ENCODE peak calls at places on chromosome 1, in ten cellular contexts. One of them, this sample, is unnamed.

GRCh38 chr1:42753070-42753469 is 13.0 kb upstream of the CLDN19 start:
- DNase-seq in mucosa of descending colon: no peak
- DNase-seq in body of pancreas: no peak
- DNase-seq in K562: no peak
- DNase-seq in lower lobe of right lung: no peak
- DNase-seq in GM12865: no peak
- DNase-seq in esophagus muscularis mucosa: no peak
- DNase-seq in stomach: no peak
- DNase-seq in PC-9: no peak
- DNase-seq in pancreas: no peak
- DNase-seq in this sample: peak

GRCh38 chr1:159170639-159171038 is 776 bp upstream of the CADM3 start:
- DNase-seq in mucosa of descending colon: no peak
- DNase-seq in K562: no peak
- DNase-seq in stomach: no peak
- DNase-seq in lower lobe of right lung: no peak
- DNase-seq in PC-9: no peak
- DNase-seq in GM12865: no peak
- DNase-seq in esophagus muscularis mucosa: no peak
- DNase-seq in body of pancreas: no peak
- DNase-seq in pancreas: no peak
- DNase-seq in this sample: no peak

GRCh38 chr1:2232255-2232915 is 4.3 kb downstream of the SKI start:
- DNase-seq in PC-9: no peak
- DNase-seq in body of pancreas: no peak
- DNase-seq in K562: no peak
- DNase-seq in lower lobe of right lung: peak
- DNase-seq in GM12865: no peak
- DNase-seq in pancreas: no peak
- DNase-seq in mucosa of descending colon: no peak
- DNase-seq in stomach: no peak
- DNase-seq in esophagus muscularis mucosa: no peak
- DNase-seq in this sample: no peak

GRCh38 chr1:174998569-174999215 is 1.1 kb upstream of the CACYBP start:
- DNase-seq in esophagus muscularis mucosa: no peak
- DNase-seq in mucosa of descending colon: peak
- DNase-seq in pancreas: peak
- DNase-seq in stomach: peak
- DNase-seq in K562: peak
- DNase-seq in GM12865: peak
- DNase-seq in PC-9: peak
- DNase-seq in lower lobe of right lung: no peak
- DNase-seq in body of pancreas: peak
- DNase-seq in this sample: no peak

GRCh38 chr1:171913385-171913784 is 72.1 kb downstream of the DNM3 start:
- DNase-seq in lower lobe of right lung: no peak
- DNase-seq in K562: no peak
- DNase-seq in pancreas: peak
- DNase-seq in GM12865: no peak
- DNase-seq in stomach: no peak
- DNase-seq in mucosa of descending colon: peak
- DNase-seq in esophagus muscularis mucosa: no peak
- DNase-seq in PC-9: no peak
- DNase-seq in body of pancreas: peak
- DNase-seq in this sample: no peak

GRCh38 chr1:4268890-4269286 is 368.8 kb upstream of the C1orf174 start:
- DNase-seq in lower lobe of right lung: no peak
- DNase-seq in body of pancreas: no peak
- DNase-seq in pancreas: no peak
- DNase-seq in PC-9: no peak
- DNase-seq in stomach: no peak
- DNase-seq in K562: no peak
- DNase-seq in esophagus muscularis mucosa: peak
- DNase-seq in GM12865: no peak
- DNase-seq in mucosa of descending colon: no peak
- DNase-seq in this sample: no peak

GRCh38 chr1:5640845-5641244 is 351.4 kb downstream of the NPHP4 start:
- DNase-seq in pancreas: no peak
- DNase-seq in PC-9: no peak
- DNase-seq in K562: peak
- DNase-seq in lower lobe of right lung: no peak
- DNase-seq in mucosa of descending colon: no peak
- DNase-seq in GM12865: peak
- DNase-seq in body of pancreas: no peak
- DNase-seq in esophagus muscularis mucosa: no peak
- DNase-seq in stomach: peak
- DNase-seq in this sample: no peak

GRCh38 chr1:94721240-94721639 is 98.9 kb upstream of the SLC44A3 start:
- DNase-seq in GM12865: peak
- DNase-seq in body of pancreas: no peak
- DNase-seq in esophagus muscularis mucosa: no peak
- DNase-seq in pancreas: no peak
- DNase-seq in stomach: no peak
- DNase-seq in K562: no peak
- DNase-seq in PC-9: no peak
- DNase-seq in mucosa of descending colon: no peak
- DNase-seq in lower lobe of right lung: no peak
- DNase-seq in this sample: no peak

GRCh38 chr1:155125511-155125945 is 2.1 kb upstream of the EFNA1 start:
- DNase-seq in GM12865: no peak
- DNase-seq in body of pancreas: no peak
- DNase-seq in stomach: no peak
- DNase-seq in K562: no peak
- DNase-seq in lower lobe of right lung: no peak
- DNase-seq in esophagus muscularis mucosa: no peak
- DNase-seq in pancreas: no peak
- DNase-seq in mucosa of descending colon: no peak
- DNase-seq in PC-9: no peak
- DNase-seq in this sample: no peak
- H3K4me3 ChIP-seq in GM12865: no peak
- H3K4me3 ChIP-seq in body of pancreas: no peak
- H3K4me3 ChIP-seq in stomach: no peak
- H3K4me3 ChIP-seq in K562: no peak
- H3K4me3 ChIP-seq in lower lobe of right lung: no peak
- H3K4me3 ChIP-seq in esophagus muscularis mucosa: no peak
- H3K4me3 ChIP-seq in pancreas: no peak
- H3K4me3 ChIP-seq in mucosa of descending colon: no peak
- H3K4me3 ChIP-seq in PC-9: no peak
- H3K4me3 ChIP-seq in this sample: no peak

GRCh38 chr1:234427950-234428646 is 50.9 kb downstream of the TARBP1 start:
- DNase-seq in lower lobe of right lung: no peak
- DNase-seq in esophagus muscularis mucosa: no peak
- DNase-seq in GM12865: no peak
- DNase-seq in body of pancreas: no peak
- DNase-seq in stomach: no peak
- DNase-seq in pancreas: no peak
- DNase-seq in mucosa of descending colon: no peak
- DNase-seq in PC-9: no peak
- DNase-seq in K562: no peak
- DNase-seq in this sample: no peak

GRCh38 chr1:234431255-234431654 is 47.7 kb downstream of the TARBP1 start:
- DNase-seq in pancreas: no peak
- DNase-seq in mucosa of descending colon: no peak
- DNase-seq in GM12865: no peak
- DNase-seq in lower lobe of right lung: no peak
- DNase-seq in stomach: no peak
- DNase-seq in body of pancreas: no peak
- DNase-seq in PC-9: no peak
- DNase-seq in esophagus muscularis mucosa: no peak
- DNase-seq in K562: no peak
- DNase-seq in this sample: no peak

GRCh38 chr1:234433563-234434285 is 45.3 kb downstream of the TARBP1 start:
- DNase-seq in stomach: no peak
- DNase-seq in body of pancreas: no peak
- DNase-seq in GM12865: peak
- DNase-seq in lower lobe of right lung: no peak
- DNase-seq in PC-9: peak
- DNase-seq in esophagus muscularis mucosa: no peak
- DNase-seq in mucosa of descending colon: no peak
- DNase-seq in K562: peak
- DNase-seq in pancreas: no peak
- DNase-seq in this sample: peak

GRCh38 chr1:234430691-234431090 is 48.3 kb downstream of the TARBP1 start:
- DNase-seq in body of pancreas: no peak
- DNase-seq in mucosa of descending colon: no peak
- DNase-seq in esophagus muscularis mucosa: no peak
- DNase-seq in GM12865: no peak
- DNase-seq in stomach: no peak
- DNase-seq in pancreas: no peak
- DNase-seq in PC-9: no peak
- DNase-seq in K562: no peak
- DNase-seq in lower lobe of right lung: no peak
- DNase-seq in this sample: no peak

GRCh38 chr1:234429434-234429806 is 49.6 kb downstream of the TARBP1 start:
- DNase-seq in esophagus muscularis mucosa: no peak
- DNase-seq in lower lobe of right lung: no peak
- DNase-seq in PC-9: no peak
- DNase-seq in body of pancreas: no peak
- DNase-seq in mucosa of descending colon: no peak
- DNase-seq in pancreas: no peak
- DNase-seq in stomach: no peak
- DNase-seq in GM12865: no peak
- DNase-seq in K562: no peak
- DNase-seq in this sample: no peak
- TF ChIP-seq CTCF in esophagus muscularis mucosa: no peak
- TF ChIP-seq CTCF in lower lobe of right lung: no peak
- TF ChIP-seq CTCF in PC-9: no peak
- TF ChIP-seq CTCF in body of pancreas: no peak
- TF ChIP-seq CTCF in mucosa of descending colon: no peak
- TF ChIP-seq CTCF in pancreas: no peak
- TF ChIP-seq CTCF in stomach: no peak
- TF ChIP-seq CTCF in GM12865: no peak
- TF ChIP-seq CTCF in K562: no peak
- TF ChIP-seq CTCF in this sample: no peak

DNA sequence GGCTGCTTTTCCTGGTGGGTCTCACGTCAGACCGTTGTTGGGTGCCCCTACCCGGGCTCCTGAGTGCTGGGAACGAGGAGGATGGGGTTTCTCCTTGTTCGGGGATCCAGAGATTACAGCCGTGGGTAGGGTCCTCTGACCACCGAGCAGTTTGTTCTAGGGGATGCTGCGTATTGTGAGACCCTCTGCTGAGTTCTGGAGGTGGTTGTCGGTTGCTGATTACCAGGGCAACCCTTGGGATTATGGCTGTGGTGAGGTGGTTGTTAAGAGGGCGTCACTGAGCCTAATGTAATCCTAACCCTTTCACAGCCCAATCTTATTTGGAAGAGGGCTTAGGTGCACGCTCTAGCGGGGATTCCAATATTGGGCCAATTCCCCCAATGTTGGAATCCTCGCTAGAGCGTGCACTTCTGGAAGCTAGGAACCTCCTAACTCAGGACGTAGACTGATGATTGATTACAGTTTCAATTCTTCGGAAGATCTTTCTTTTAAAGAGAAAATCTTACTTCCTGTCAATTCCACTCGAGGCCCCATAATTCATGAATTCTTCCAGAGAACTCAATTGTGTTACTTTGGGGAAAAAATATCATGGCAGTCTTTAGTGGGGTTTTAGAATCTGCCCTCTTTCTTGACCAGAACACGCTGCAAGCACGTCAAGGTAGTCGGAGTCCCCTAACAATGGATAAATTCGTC is 483 bp downstream of the TCEANC2 start:
- DNase-seq in stomach: no peak
- DNase-seq in K562: peak
- DNase-seq in lower lobe of right lung: no peak
- DNase-seq in body of pancreas: no peak
- DNase-seq in GM12865: no peak
- DNase-seq in mucosa of descending colon: no peak
- DNase-seq in pancreas: no peak
- DNase-seq in esophagus muscularis mucosa: no peak
- DNase-seq in PC-9: no peak
- DNase-seq in this sample: no peak
- H3K4me3 ChIP-seq in stomach: peak
- H3K4me3 ChIP-seq in K562: peak
- H3K4me3 ChIP-seq in lower lobe of right lung: peak
- H3K4me3 ChIP-seq in body of pancreas: peak
- H3K4me3 ChIP-seq in GM12865: peak
- H3K4me3 ChIP-seq in mucosa of descending colon: peak
- H3K4me3 ChIP-seq in pancreas: peak
- H3K4me3 ChIP-seq in esophagus muscularis mucosa: peak
- H3K4me3 ChIP-seq in PC-9: peak
- H3K4me3 ChIP-seq in this sample: peak

GRCh38 chr1:21246905-21247642 is 43.2 kb downstream of the ECE1 start:
- DNase-seq in stomach: no peak
- DNase-seq in lower lobe of right lung: no peak
- DNase-seq in pancreas: peak
- DNase-seq in body of pancreas: peak
- DNase-seq in GM12865: no peak
- DNase-seq in K562: no peak
- DNase-seq in PC-9: peak
- DNase-seq in mucosa of descending colon: no peak
- DNase-seq in esophagus muscularis mucosa: no peak
- DNase-seq in this sample: no peak

GRCh38 chr1:21245688-21246229 is 44.5 kb downstream of the ECE1 start:
- DNase-seq in stomach: no peak
- DNase-seq in PC-9: no peak
- DNase-seq in esophagus muscularis mucosa: no peak
- DNase-seq in GM12865: no peak
- DNase-seq in pancreas: no peak
- DNase-seq in K562: no peak
- DNase-seq in mucosa of descending colon: no peak
- DNase-seq in body of pancreas: no peak
- DNase-seq in lower lobe of right lung: no peak
- DNase-seq in this sample: no peak

GRCh38 chr1:21242846-21243245 is 47.4 kb downstream of the ECE1 start:
- DNase-seq in GM12865: no peak
- DNase-seq in esophagus muscularis mucosa: no peak
- DNase-seq in PC-9: peak
- DNase-seq in K562: no peak
- DNase-seq in pancreas: no peak
- DNase-seq in lower lobe of right lung: no peak
- DNase-seq in mucosa of descending colon: no peak
- DNase-seq in stomach: no peak
- DNase-seq in body of pancreas: no peak
- DNase-seq in this sample: no peak

GRCh38 chr1:21244154-21244553 is 46.1 kb downstream of the ECE1 start:
- DNase-seq in esophagus muscularis mucosa: no peak
- DNase-seq in K562: no peak
- DNase-seq in stomach: no peak
- DNase-seq in lower lobe of right lung: no peak
- DNase-seq in PC-9: no peak
- DNase-seq in pancreas: peak
- DNase-seq in GM12865: no peak
- DNase-seq in mucosa of descending colon: no peak
- DNase-seq in body of pancreas: peak
- DNase-seq in this sample: no peak

DNA sequence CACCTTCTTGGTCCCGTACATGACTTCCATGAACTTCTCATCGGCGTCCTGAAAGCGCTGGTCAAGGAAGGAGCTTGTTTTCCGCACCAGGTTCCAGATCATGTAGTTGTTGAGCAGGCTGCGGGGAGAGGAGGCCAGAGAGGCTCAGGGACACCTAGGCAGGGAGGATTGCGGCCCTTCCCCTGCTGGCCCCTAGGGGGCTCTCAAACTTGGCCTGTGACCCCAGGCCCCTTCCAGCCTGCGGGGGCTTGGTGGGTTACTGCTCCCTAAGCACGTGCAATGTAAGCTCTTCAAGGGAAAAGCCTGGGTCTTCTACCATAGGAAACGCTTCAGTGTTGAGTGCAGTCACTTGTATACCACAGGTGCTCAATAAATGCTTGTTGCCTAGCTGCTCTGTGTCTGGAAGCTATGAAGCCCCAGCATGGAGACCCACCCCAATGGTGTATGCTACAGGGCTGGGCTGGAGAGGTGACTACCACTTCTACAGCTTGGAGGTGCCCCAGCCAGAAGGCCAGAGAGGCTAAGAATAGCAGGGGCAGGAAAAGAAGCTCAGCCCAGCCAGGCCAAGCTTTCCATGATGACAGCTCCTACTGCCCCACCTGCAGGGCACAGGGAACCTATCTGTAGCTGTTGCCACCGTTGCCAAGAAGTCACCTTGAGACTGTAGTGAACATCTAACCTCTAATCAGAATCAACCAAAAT is 45.1 kb downstream of the ECE1 start:
- DNase-seq in stomach: no peak
- DNase-seq in esophagus muscularis mucosa: no peak
- DNase-seq in GM12865: no peak
- DNase-seq in pancreas: peak
- DNase-seq in PC-9: no peak
- DNase-seq in lower lobe of right lung: no peak
- DNase-seq in mucosa of descending colon: no peak
- DNase-seq in body of pancreas: peak
- DNase-seq in K562: peak
- DNase-seq in this sample: no peak
- TF ChIP-seq CTCF in stomach: no peak
- TF ChIP-seq CTCF in esophagus muscularis mucosa: no peak
- TF ChIP-seq CTCF in GM12865: peak
- TF ChIP-seq CTCF in pancreas: no peak
- TF ChIP-seq CTCF in PC-9: peak
- TF ChIP-seq CTCF in lower lobe of right lung: peak
- TF ChIP-seq CTCF in mucosa of descending colon: no peak
- TF ChIP-seq CTCF in body of pancreas: peak
- TF ChIP-seq CTCF in K562: peak
- TF ChIP-seq CTCF in this sample: peak